ENCODE peak calls at places on chromosomes 11 and 22, in five cellular contexts. T, F, J, S and B are unnamed samples.

GRCh38 chr22:47297261-47298016 is 535.0 kb downstream of the TBC1D22A start:
- DNase-seq in T (no peak), F (no peak), J (no peak), S (no peak), B (no peak)

GRCh38 chr11:108726077-108726800 is 61.4 kb downstream of the DDX10 start:
- DNase-seq in T (no peak), F (no peak), J (no peak), S (no peak), B (no peak)

GRCh38 chr11:76557466-76557865 is 112.6 kb downstream of the EMSY start:
- DNase-seq in T (no peak), F (no peak), J (no peak), S (no peak), B (no peak)

GRCh38 chr11:61900251-61900650 is 8.9 kb upstream of the FADS3 start:
- DNase-seq in T (no peak), F (no peak), J (no peak), S (no peak), B (no peak)

GRCh38 chr22:48563966-48564330 is 1263.7 kb downstream of the BRD1 start:
- DNase-seq in T (no peak), F (peak), J (no peak), S (no peak), B (no peak)

GRCh38 chr11:64990222-64990918 is 6.4 kb downstream of the BATF2 start:
- DNase-seq in T (peak), F (peak), J (no peak), S (no peak), B (no peak)

GRCh38 chr22:25774575-25775026 is 32.6 kb downstream of the MYO18B start:
- DNase-seq in T (no peak), F (peak), J (no peak), S (no peak), B (no peak)

GRCh38 chr11:76236092-76237026 is 30.1 kb upstream of the WNT11 start:
- DNase-seq in T (peak), F (no peak), J (peak), S (peak), B (no peak)

GRCh38 chr11:61331636-61332035 is 1.3 kb downstream of the DDB1 start:
- DNase-seq in T (no peak), F (no peak), J (no peak), S (no peak), B (no peak)

GRCh38 chr11:16985297-16985696 is 28.9 kb downstream of the PLEKHA7 start:
- DNase-seq in T (no peak), F (no peak), J (no peak), S (no peak), B (no peak)

GRCh38 chr11:59172345-59173079 is 580 bp downstream of the DTX4 start:
- DNase-seq in T (no peak), F (no peak), J (peak), S (no peak), B (peak)

DNA sequence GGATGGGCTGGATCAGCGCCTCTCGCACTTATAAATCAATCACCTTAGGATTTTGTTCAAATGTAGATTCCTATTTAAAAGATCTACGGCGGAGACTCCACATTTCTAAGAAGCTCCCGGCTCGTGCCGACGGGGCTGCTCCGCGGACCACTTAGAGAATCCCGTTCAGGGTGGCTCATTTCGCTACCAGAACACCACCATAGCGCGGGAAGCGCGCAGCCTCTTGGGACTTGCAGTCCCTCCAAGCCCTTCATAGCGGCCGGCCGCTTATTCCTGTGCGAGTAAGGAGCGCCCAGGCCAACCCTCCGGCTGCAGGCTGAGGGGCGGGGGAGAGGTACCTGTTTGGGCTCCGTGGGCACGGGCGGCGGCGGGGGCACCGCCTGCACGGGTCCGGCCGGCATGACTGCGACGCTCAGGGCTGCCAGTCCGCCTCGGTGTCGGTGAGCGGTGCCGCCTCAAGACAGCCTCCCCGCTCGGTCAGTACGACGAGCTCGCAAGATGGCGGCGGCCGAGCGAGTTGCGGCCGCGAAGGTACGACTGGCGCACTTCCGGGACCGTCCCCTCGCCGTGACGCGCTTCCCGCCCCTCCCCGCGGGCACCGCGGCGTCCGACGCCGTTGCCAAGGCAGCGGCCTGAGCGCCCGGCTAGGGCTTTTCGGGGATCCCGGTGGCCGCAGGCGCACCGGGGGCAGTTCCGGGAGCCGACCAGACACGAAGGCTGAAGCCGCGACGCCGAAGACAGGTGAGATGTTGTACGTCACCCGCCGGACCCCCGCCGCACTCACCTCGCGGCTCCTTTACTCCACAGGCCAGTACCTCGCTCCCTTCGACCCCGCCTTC is at the start of the genes CCDC157 and SF3A1:
- DNase-seq in T (peak), F (peak), J (peak), S (peak), B (peak)
- TF ChIP-seq CTCF in T (no peak), F (no peak), J (no peak), S (no peak), B (no peak)

GRCh38 chr22:22689621-22690345 is 45.4 kb downstream of the GGTLC2 start:
- DNase-seq in T (no peak), F (no peak), J (no peak), S (no peak), B (no peak)
- H3K4me3 ChIP-seq in T (no peak), F (no peak), J (no peak), S (no peak), B (no peak)

GRCh38 chr22:42902875-42903510 is 45.9 kb upstream of the ARFGAP3 start:
- DNase-seq in T (no peak), F (no peak), J (no peak), S (no peak), B (no peak)

GRCh38 chr22:42905702-42906183 is 48.7 kb upstream of the ARFGAP3 start:
- DNase-seq in T (no peak), F (peak), J (peak), S (no peak), B (no peak)

GRCh38 chr22:42901790-42902508 is 44.9 kb upstream of the ARFGAP3 start:
- DNase-seq in T (no peak), F (peak), J (no peak), S (no peak), B (no peak)

GRCh38 chr22:42905217-42905616 is 48.1 kb upstream of the ARFGAP3 start:
- DNase-seq in T (no peak), F (no peak), J (peak), S (no peak), B (no peak)

DNA sequence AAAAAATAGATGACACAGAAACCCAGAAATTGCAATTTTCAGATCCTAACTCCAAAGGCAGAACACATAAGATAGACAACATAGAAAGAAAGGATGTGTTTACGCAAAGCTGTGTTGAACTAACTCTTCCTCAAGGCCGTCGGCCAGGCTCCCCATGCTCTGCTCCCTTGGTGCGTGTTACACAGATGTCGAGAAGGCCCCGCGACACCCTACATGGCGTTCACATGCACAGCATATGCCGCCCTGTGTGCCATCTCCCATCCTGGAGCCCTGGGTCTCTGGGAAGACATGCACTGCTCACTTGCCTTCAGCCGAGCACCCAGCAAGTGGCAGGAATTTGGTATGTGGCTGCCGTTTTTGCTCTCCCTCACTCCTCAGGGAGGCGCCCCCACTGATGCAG is 47.0 kb upstream of the ARFGAP3 start:
- DNase-seq in T (no peak), F (no peak), J (no peak), S (no peak), B (no peak)
- TF ChIP-seq CTCF in T (no peak), F (no peak), J (no peak), S (no peak), B (no peak)

DNA sequence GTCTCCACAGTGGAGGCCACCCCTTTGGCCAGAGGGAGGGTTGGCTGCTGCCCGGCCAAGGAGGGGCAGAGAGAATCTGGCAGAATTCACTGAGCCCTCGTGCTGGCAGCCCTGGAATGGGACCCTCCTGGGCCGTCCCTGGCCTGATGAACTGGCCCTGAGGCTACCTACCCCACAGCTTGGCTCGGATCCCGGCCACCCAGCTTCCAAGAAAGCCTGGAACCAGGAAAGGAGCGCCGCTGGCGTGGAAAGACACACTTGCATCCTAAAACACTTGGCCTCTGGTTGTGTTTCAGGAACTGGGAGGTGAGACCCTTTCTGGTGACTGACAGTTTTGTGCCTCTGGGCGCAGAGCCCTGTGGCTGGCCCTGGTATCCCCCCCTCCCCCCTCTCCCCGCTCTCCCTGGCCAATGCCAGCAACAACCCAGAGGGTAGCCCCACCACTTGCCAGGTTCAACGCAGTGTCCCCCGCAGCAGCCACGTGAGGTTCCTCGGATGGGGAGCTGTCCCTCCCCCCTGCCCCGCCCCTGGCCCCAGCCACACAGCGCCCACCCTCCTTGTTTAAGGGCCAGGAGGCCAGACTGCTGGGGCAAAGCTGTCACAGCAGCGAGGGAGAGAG is 693 bp downstream of the NFAM1 start:
- DNase-seq in T (no peak), F (no peak), J (no peak), S (no peak), B (no peak)
- H3K4me3 ChIP-seq in T (no peak), F (peak), J (peak), S (no peak), B (no peak)

GRCh38 chr11:5536482-5536881 is 11.9 kb downstream of the OR52H1 start:
- DNase-seq in T (no peak), F (no peak), J (no peak), S (no peak), B (no peak)

GRCh38 chr11:5528495-5528894 is 12.0 kb upstream of the UBQLNL start:
- DNase-seq in T (no peak), F (no peak), J (no peak), S (no peak), B (no peak)

DNA sequence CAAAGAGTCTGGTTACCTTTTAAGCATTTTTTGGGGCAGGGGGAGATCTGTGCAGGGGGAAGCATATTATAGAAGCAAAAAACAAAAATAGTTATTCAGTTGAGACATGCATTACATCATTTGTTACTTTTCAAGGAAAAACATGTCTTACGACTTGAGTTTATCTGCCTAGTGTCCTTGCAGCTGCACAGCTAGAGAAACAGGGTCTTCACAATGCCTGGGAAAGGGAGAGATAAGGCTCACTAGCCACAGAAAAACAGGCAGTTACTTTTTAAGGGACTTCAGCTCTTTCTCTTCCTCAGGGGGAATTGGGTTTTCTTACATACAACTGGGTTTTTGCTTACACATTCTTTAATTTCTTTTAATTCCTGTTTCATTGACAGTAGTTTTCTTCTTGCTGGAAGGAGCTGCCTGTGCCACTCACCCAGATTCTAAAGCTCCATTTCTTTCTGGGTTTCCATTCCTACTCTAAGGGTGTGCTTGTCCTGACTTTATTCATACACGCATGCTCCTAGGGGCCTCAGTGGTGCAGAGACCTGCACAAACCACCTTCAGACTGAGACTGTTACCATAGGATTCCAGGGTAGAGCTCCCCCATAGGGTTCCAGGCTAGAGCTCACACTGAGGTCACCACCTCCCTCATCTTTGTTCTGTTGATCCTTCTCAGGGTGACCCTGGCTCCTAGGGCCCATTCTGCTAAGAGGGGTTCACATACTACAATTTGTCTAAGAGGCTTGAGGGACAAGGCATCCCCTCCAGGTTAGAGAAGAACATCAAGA is 14.7 kb upstream of the UBQLNL start:
- DNase-seq in T (no peak), F (no peak), J (no peak), S (no peak), B (no peak)
- TF ChIP-seq CTCF in T (no peak), F (no peak), J (no peak), S (no peak), B (no peak)

GRCh38 chr11:1092919-1093318 is 18.2 kb downstream of the MUC2 start:
- DNase-seq in T (no peak), F (peak), J (no peak), S (no peak), B (no peak)
- H3K4me3 ChIP-seq in T (no peak), F (no peak), J (no peak), S (no peak), B (no peak)

GRCh38 chr11:122101625-122102291 is 14.3 kb downstream of the BLID start:
- DNase-seq in T (peak), F (peak), J (no peak), S (no peak), B (no peak)
- TF ChIP-seq CTCF in T (peak), F (peak), J (peak), S (no peak), B (no peak)

GRCh38 chr11:813037-813436 is 3.3 kb downstream of the RPLP2 start:
- DNase-seq in T (no peak), F (no peak), J (no peak), S (no peak), B (no peak)

GRCh38 chr11:813440-814096 is 3.8 kb downstream of the RPLP2 start:
- DNase-seq in T (no peak), F (no peak), J (no peak), S (no peak), B (no peak)

GRCh38 chr11:810040-810567 is 337 bp downstream of the RPLP2 start:
- DNase-seq in T (no peak), F (no peak), J (no peak), S (no peak), B (no peak)

GRCh38 chr11:812390-812789 is 2.6 kb downstream of the RPLP2 start:
- DNase-seq in T (no peak), F (no peak), J (no peak), S (no peak), B (no peak)

DNA sequence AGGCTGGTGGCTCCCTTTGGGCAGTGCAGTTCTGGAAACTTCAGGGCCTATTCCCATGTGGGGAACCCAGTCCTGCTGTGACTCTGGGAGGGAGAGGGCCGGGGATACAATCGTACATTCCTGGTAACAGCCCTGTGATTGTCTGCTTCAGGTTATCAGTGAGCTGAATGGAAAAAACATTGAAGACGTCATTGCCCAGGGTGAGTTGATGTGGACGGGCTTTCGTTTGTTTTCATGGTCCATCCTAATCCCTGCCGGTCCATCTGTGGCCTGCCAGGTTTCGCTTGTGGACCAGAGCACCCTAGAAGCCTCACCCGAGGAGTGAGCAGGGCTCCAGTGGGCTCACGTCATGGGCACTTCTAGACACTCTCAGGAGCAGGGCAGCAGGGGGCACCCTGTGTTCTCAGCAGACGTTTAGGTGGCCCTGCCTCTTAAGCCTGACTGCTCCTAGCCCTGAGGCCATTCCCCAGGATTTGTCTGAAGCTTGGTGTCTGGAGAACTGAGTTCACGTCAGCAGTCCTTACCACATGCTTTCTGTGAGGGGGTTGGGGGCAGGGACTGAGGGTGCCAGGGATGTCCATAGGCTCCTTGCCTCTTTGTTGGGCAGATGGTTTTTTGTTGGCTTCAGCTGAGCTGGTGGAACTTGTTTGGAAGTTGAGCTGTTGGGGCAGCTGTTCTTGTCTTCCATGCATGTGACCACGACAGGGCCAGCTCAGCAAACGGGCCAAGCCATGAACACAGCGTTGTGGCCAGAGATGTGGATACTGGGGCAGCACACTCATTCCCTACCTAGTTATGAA is 1.9 kb downstream of the RPLP2 start:
- DNase-seq in T (no peak), F (no peak), J (no peak), S (no peak), B (no peak)
- H3K4me3 ChIP-seq in T (peak), F (peak), J (no peak), S (peak), B (peak)